ENCODE peak calls at places on chromosome 12, in four cellular contexts. W, O, Z and V are unnamed samples. For H3K4me1, the result is how much of the 10 kb centered on the place peaks cover.

GRCh38 chr12:77166711-77167110 is 101.3 kb upstream of the E2F7 start:
- DNase-seq in W (no peak), O (no peak), Z (no peak), V (no peak)

GRCh38 chr12:49448858-49449257 is 81.6 kb downstream of the SPATS2 start:
- DNase-seq in W (no peak), O (no peak), Z (no peak), V (no peak)

GRCh38 chr12:26524862-26525465 is 308.0 kb downstream of the ITPR2 start:
- DNase-seq in W (no peak), O (no peak), Z (no peak), V (no peak)

GRCh38 chr12:5499566-5500325 is 67.8 kb downstream of the NTF3 start:
- DNase-seq in W (no peak), O (no peak), Z (no peak), V (no peak)

GRCh38 chr12:46366771-46367170 is 5.8 kb downstream of the SLC38A2 start:
- DNase-seq in W (no peak), O (no peak), Z (no peak), V (no peak)

GRCh38 chr12:27754795-27755194 is 25.2 kb upstream of the KLHL42 start:
- DNase-seq in W (no peak), O (no peak), Z (no peak), V (no peak)

GRCh38 chr12:26701604-26702215 is 131.3 kb downstream of the ITPR2 start:
- DNase-seq in W (no peak), O (no peak), Z (no peak), V (no peak)

GRCh38 chr12:11568155-11568761 is 81.2 kb upstream of the ETV6 start:
- DNase-seq in W (no peak), O (no peak), Z (no peak), V (no peak)

GRCh38 chr12:91951571-91951970 is 194.1 kb downstream of the BTG1 start:
- DNase-seq in W (no peak), O (no peak), Z (no peak), V (no peak)

GRCh38 chr12:2101798-2102197 is 49.0 kb downstream of the CACNA1C start:
- DNase-seq in W (no peak), O (no peak), Z (no peak), V (no peak)

GRCh38 chr12:77324763-77325468 is 259.5 kb upstream of the E2F7 start:
- DNase-seq in W (peak), O (peak), Z (no peak), V (no peak)

GRCh38 chr12:43148711-43149110 is 403.3 kb downstream of the ADAMTS20 start:
- DNase-seq in W (no peak), O (no peak), Z (no peak), V (no peak)

GRCh38 chr12:105523164-105524057 is 192.9 kb downstream of the C12orf75 start:
- DNase-seq in W (peak), O (peak), Z (peak), V (peak)

GRCh38 chr12:11814362-11814761 is 164.9 kb downstream of the ETV6 start:
- DNase-seq in W (no peak), O (no peak), Z (no peak), V (no peak)

GRCh38 chr12:104599272-104599984 is 142.7 kb downstream of the CHST11 start:
- DNase-seq in W (no peak), O (no peak), Z (no peak), V (no peak)

DNA sequence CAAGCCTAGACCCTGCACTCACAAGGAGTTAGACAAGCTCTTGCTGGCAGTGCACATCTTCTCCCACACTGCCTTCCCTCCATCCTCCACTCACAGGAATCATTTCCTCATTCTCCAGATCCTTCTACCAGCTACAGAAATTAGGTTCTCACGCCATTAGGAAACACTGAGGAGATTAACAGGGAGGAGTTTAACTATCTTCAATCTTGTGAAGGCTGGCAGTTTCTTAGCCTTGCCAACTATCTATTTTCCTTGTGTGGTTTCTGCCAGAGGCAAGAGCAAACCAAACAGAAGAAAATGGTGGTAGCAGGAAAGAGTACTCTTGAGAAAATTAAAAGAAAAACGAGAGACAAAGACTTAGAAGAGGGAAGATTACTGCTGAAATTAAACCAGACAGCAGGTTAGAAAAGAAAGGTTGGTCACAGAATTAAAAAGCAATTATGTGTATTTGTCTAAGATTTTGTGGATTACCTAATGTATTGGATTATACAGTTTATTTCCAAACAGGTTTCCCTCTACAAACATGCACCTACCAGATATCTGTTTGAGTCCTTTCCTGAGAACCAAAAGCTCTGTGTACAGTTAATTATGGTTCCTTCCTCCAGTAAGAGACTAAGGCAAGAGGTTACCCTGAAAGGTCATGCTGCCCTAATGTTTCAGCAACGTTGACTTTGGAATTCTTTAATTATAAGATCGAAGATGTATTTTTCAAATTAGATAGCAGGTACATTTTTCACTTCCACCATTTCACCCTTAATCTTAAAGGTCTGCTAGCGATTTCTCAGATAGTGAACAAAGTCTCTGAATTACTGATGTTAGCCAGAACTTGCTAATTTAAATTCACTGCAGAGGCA is 5.0 kb downstream of the RERG start:
- DNase-seq in W (no peak), O (no peak), Z (no peak), V (no peak)
- TF ChIP-seq CTCF in W (no peak), O (no peak), Z (no peak), V (no peak)

DNA sequence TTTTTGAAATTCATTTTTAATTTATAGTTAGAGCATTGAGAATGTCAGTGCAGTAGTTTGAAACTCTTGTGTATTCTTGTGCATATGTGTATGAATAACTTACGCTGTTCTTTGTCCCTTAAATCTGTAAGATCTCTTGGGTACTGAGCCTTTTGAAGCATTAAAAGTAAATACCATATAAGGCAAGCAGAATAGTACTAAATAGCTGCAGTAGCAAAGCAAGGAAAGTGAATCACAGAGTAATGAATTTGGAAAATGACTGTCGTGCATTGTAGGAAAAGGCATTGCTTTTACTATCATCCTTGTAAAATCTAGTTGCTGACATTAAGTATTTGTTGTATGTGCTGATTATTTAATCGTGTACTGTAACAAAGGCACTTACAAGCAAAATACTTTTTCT is 12.1 kb downstream of the CNOT2 start:
- DNase-seq in W (no peak), O (no peak), Z (no peak), V (no peak)
- H3K4me1 ChIP-seq in W (under half), O (half or more), Z (under half), V (half or more)

GRCh38 chr12:63223128-63223527 is 72.1 kb upstream of the AVPR1A start:
- DNase-seq in W (no peak), O (no peak), Z (no peak), V (no peak)

GRCh38 chr12:63222582-63222981 is 71.6 kb upstream of the AVPR1A start:
- DNase-seq in W (no peak), O (no peak), Z (no peak), V (no peak)

DNA sequence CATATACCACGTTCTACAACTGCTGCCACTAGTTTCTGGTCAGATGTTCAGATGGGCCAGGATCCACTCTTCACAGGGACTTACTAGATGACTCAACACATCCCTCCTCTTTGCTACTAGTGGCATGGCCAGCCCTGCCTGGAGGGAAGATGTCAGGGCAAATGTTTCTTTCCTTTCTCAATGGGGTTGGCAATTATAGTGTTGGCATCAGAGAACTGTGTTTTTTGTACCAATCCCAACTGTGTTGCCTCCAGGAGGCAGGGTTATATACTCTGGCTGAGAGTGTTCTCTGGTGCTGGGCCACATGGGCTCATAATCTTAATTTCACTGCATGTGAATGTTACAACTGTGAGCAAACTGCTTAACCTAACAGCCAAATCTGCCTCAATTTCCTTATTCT is 69.9 kb upstream of the AVPR1A start:
- DNase-seq in W (no peak), O (no peak), Z (no peak), V (no peak)
- TF ChIP-seq CTCF in W (no peak), O (no peak), Z (no peak), V (no peak)

GRCh38 chr12:675562-675961 is 12.3 kb upstream of the NINJ2 start:
- DNase-seq in W (no peak), O (no peak), Z (no peak), V (no peak)
- H3K4me1 ChIP-seq in W (under half), O (under half), Z (under half), V (under half)

DNA sequence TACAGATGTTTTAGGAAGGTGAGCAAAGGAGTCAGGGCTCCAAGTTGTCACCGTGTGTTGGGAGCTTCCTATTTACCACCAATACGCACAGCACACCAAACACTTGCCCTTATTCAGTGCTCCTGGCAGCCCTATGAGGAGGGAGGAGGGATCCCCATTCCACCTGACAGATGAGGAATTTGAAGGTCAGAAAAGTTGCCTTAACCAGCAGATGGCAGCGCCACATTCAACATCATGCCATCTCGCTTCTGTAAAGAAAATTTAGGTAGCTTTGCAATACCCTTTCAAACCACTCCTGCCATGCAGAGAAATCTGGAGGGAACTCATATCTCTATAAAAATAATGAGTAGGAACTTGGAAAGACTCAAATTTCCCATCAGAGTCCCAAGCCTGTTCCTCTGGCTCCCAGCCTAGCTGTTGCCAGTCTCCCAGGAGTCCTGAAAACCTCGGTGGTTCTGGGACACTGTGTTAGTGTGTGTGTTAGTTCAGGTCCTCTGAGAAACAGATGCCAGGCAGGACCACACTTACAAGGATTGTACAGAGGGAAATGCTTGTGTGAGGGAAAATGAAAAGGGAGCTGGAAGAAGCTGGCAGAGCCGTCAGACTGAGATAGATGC is 410.5 kb downstream of the MED13L start:
- DNase-seq in W (no peak), O (no peak), Z (no peak), V (no peak)
- TF ChIP-seq CTCF in W (no peak), O (no peak), Z (no peak), V (no peak)

GRCh38 chr12:120668091-120668796 is 18.7 kb upstream of the MLEC start:
- DNase-seq in W (no peak), O (no peak), Z (no peak), V (no peak)
- H3K4me1 ChIP-seq in W (under half), O (under half), Z (under half), V (under half)

GRCh38 chr12:75658826-75659823 is 147.7 kb upstream of the KRR1 start:
- DNase-seq in W (no peak), O (no peak), Z (no peak), V (no peak)
- TF ChIP-seq CTCF in W (no peak), O (no peak), Z (no peak), V (no peak)

GRCh38 chr12:12837025-12837872 is 24.1 kb downstream of the DDX47 start:
- DNase-seq in W (peak), O (peak), Z (peak), V (no peak)

GRCh38 chr12:12839003-12839395 is 25.9 kb downstream of the DDX47 start:
- DNase-seq in W (no peak), O (no peak), Z (no peak), V (no peak)

GRCh38 chr12:12839886-12840285 is 26.7 kb downstream of the DDX47 start:
- DNase-seq in W (peak), O (peak), Z (peak), V (no peak)

GRCh38 chr12:12835378-12836145 is 22.4 kb downstream of the DDX47 start:
- DNase-seq in W (no peak), O (no peak), Z (no peak), V (no peak)

DNA sequence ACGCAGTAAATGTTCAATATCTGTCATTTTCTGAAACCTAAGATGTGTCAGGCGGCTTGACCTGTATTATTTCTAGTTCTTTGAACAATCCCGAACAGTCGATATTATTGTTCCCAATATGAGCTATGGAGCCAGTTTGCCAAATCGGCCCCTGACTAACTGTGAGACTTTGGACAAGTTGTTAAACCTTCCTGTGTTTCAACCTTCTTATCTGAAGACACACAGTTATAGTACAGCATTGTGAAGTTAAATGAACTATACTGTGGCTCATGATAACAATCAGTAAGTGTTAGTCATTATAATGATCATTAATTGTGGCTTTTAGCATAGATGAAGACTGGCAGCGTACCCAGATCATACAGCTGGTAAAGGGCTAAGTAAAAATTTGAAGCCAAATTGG is 23.4 kb downstream of the DDX47 start:
- DNase-seq in W (no peak), O (no peak), Z (no peak), V (no peak)
- H3K4me1 ChIP-seq in W (under half), O (under half), Z (under half), V (under half)

DNA sequence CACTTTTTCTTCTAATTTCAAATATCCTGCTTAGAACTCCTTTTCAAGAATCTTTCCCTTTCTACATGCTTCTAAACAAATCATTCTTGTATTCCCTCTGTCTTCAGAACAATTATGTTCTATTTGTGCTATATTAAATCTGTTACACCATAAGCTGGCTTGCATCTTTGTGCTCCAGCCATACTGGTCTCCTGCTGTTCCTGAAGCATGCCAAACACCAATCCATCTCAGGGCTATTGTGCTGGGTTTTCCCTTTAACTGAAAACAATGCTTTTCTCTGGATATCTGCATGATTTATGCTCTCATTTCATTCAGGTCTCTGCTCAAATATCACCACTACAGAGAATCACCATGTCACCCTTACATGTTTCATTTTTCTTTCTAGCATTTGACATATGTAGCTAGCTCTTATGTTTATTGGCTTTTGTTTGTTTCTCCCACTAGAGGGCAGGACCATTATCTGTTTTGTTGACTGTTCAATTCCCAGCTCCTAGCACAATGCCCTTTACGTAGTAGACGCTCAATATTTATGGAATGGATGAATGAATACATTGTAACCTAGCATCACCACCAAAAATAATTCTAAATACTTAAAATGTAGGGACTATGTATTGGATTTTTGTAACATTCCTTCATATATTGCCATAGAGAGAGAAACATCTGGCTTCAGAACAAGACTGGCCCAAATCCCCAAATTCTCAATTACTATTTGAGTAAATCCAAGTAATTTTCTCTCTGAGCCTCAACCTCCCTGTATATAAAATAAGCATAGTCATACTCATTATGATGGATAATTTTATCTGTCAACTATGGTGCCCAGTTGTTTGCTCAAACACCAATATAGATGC is 302.0 kb upstream of the SYT1 start:
- DNase-seq in W (no peak), O (no peak), Z (no peak), V (no peak)
- TF ChIP-seq CTCF in W (no peak), O (no peak), Z (no peak), V (no peak)

GRCh38 chr12:53750812-53751335 is 905 bp downstream of the CISTR start:
- DNase-seq in W (no peak), O (peak), Z (no peak), V (no peak)

GRCh38 chr12:53752192-53752601 is 418 bp upstream of the CISTR start:
- DNase-seq in W (no peak), O (no peak), Z (no peak), V (no peak)

GRCh38 chr12:53752651-53753050 is 872 bp upstream of the CISTR start:
- DNase-seq in W (no peak), O (no peak), Z (no peak), V (no peak)

GRCh38 chr12:53749986-53750811 is 1.6 kb downstream of the CISTR start:
- DNase-seq in W (no peak), O (no peak), Z (no peak), V (no peak)

DNA sequence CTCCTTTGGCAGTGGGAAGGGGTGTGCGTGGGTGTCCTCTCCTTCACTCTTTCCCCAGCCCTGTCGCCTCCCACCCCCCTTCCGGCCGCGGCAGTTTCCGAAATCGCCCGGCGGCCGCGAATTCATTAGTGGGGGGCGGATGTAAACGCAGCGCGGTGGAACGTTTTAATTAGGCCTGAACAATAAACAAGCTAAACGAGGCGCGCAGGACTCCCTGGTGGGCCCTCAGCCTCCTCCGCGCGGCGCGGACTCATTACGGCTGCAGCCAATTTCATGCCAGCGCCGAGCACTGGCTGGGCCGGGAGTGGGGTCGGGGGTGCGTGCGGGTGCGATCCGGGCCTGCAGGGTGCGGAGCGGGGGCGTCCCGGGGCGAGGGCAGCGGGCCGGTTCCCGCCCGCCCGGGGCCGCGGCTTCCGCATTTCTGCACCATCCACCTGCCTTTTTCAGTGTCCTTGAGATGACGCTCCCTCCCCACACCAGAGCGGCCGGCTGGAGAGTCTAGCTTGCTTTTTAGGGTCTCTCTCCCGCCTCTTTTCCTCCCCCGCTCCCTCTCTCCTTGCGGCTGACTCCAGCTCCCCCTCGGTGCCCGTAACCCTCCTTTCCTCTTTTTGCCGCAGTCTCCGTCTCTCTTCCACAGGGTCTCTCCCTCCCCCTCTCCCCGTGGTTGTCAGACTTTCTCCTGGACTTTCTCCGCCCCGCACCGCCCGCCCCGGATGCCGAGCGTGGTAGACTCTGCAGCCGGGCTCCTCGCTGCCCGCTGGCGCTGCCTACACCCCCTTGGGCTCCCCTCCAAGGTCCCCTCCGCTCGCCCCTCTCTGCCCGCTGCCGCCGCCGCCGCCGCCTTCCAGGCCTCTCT is at the start of gene CISTR:
- DNase-seq in W (no peak), O (peak), Z (no peak), V (no peak)
- H3K4me1 ChIP-seq in W (under half), O (under half), Z (under half), V (under half)